ENCODE peak calls at places on chromosomes 11 and 22, in seven cellular contexts. S is transverse colon, F is HepG2, X is suprapubic skin, P is stomach, Q is sigmoid colon, L is GM12878. Y is an unnamed sample.

GRCh38 chr22:19884161-19884953 is 29.7 kb upstream of the GNB1L start:
- DNase-seq in X (no peak), Q (peak; percentile 56), L (no peak), F (no peak), P (no peak), S (no peak), Y (no peak)

GRCh38 chr11:130163346-130164220 is 4.0 kb downstream of the ST14 start:
- DNase-seq in L (no peak), F (peak; percentile 55), S (peak; percentile 63), Q (no peak), P (peak; percentile 80), X (no peak), Y (no peak)

GRCh38 chr11:110763249-110764011 is 51.2 kb upstream of the ARHGAP20 start:
- DNase-seq in S (peak; percentile 52), L (no peak), F (peak; percentile 3), P (peak; percentile 74), Q (no peak), X (no peak), Y (no peak)

GRCh38 chr22:46352691-46353386 is 17.3 kb downstream of the TRMU start:
- DNase-seq in F (no peak), S (peak; percentile 6), P (peak; percentile 74), Q (no peak), L (no peak), X (no peak), Y (no peak)

GRCh38 chr11:67416416-67417335 is 1.2 kb downstream of the CARNS1 start:
- DNase-seq in Q (no peak), S (no peak), P (peak; percentile 79), L (no peak), X (no peak), F (peak; percentile 64), Y (no peak)

GRCh38 chr11:34825670-34826383 is 90.4 kb downstream of the APIP start:
- DNase-seq in X (no peak), P (peak; percentile 67), F (peak; percentile 99), Q (no peak), S (peak; percentile 76), L (no peak), Y (no peak)

GRCh38 chr22:46122511-46122971 is 27.8 kb upstream of the PPARA start:
- DNase-seq in L (no peak), Q (peak; percentile 88), P (peak; percentile 76), S (peak; percentile 78), F (peak; percentile 37), X (no peak), Y (no peak)

GRCh38 chr11:134469627-134470026 is 57.6 kb upstream of the B3GAT1 start:
- DNase-seq in X (no peak), Q (no peak), L (no peak), S (no peak), F (no peak), P (no peak), Y (no peak)

GRCh38 chr22:20783844-20784723 is 10.2 kb downstream of the SERPIND1 start:
- DNase-seq in S (peak; percentile 31), F (peak; percentile 70), L (peak; percentile 28), Q (no peak), P (no peak), X (no peak), Y (no peak)

GRCh38 chr11:59255281-59255680 is 42.6 kb upstream of the MPEG1 start:
- DNase-seq in X (no peak), F (no peak), L (no peak), Q (no peak), S (no peak), P (no peak), Y (peak; percentile 62)

GRCh38 chr11:94020777-94021615 is at the start of gene HEPHL1:
- DNase-seq in F (no peak), L (no peak), P (no peak), X (no peak), S (no peak), Q (no peak), Y (no peak)

GRCh38 chr11:2812371-2812991 is 73.1 kb downstream of the CDKN1C start:
- DNase-seq in S (no peak), L (no peak), P (no peak), Q (peak; percentile 81), F (no peak), X (no peak), Y (no peak)

GRCh38 chr22:19173047-19174035 is 5.2 kb downstream of the SLC25A1 start:
- DNase-seq in S (peak; percentile 73), L (no peak), P (no peak), X (no peak), Q (no peak), F (peak; percentile 24), Y (no peak)

GRCh38 chr11:19511413-19512183 is 201.0 kb upstream of the NAV2 start:
- DNase-seq in S (peak; percentile 10), X (no peak), Q (peak; percentile 71), F (no peak), P (peak; percentile 46), L (no peak), Y (no peak)

GRCh38 chr11:34987617-34988016 is 71.2 kb downstream of the PDHX start:
- DNase-seq in F (no peak), X (no peak), P (no peak), Q (no peak), L (no peak), S (no peak), Y (no peak)

GRCh38 chr11:115716577-115717214 is 212.5 kb upstream of the CADM1 start:
- DNase-seq in F (no peak), S (no peak), L (no peak), P (no peak), X (no peak), Q (peak; percentile 68), Y (no peak)

GRCh38 chr11:70079691-70080090 is 1.6 kb downstream of the ANO1 start:
- DNase-seq in X (no peak), P (no peak), F (no peak), Q (no peak), S (no peak), L (no peak), Y (no peak)

GRCh38 chr22:41481131-41481830 is 12.4 kb downstream of the ACO2 start:
- DNase-seq in F (no peak), X (no peak), P (no peak), Q (no peak), S (no peak), L (no peak), Y (no peak)

GRCh38 chr22:40044102-40044869 is 49.5 kb downstream of the FAM83F start:
- DNase-seq in Q (peak; percentile 99), F (peak; percentile 98), S (peak; percentile 98), L (peak; percentile 99), P (peak; percentile 98), X (peak; percentile 99), Y (peak; percentile 100)
- TF ChIP-seq POLR2AphosphoS5 in Q (peak; percentile 89), F (peak; percentile 58), S (peak; percentile 55), L (peak; percentile 98), P (peak; percentile 85), X (no peak), Y (peak; percentile 81)

DNA sequence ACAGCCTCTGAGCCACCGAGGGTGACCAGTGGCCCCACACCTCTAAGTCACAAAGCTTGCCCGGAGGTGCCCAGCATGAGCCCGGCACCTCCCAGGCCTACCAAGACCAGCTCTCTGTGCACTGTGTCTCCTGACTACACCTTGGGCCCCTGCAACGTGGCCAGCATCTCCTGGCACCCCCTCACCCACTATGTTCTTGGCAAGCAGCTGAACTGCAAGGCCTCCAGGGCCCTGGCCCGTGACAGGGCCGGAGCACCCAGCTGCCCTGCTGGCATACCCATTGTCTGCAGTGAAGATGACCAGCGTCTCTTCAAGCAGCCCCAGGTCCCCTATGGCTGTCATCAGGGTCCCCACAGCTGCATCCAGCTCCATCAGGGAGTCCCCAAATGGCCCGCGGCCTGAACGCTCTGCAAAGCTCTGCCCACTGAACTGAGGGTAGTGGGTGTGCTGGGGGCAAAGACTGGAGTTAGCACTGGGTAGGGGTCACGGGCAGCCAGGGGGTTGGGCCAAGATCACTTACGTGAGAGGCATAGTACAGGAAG is 1.6 kb downstream of the ARSA start:
- DNase-seq in P (peak; percentile 24), Q (peak; percentile 59), L (no peak), X (no peak), S (no peak), F (no peak), Y (no peak)
- TF ChIP-seq CTCF in P (no peak), Q (no peak), L (no peak), X (no peak), S (no peak), F (no peak), Y (no peak)

DNA sequence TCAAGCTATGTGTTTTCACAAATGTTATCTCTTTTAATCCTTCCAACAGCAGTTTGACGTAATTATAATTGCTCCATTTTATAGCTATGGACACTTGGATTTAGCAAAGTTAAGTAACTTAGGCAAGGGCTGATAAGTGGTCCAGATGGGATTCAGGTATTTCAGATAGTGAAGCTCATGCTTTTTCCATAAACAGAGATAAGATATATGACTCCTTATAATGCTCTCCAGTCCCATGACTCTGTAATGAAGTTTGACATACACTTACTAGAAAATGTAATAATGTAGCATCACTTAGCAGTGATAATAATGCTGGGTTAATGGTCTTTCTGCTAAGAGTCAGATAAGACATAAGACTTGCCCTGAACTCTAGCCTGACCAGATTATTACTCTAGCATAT is 892.1 kb downstream of the LRRC4C start:
- DNase-seq in S (no peak), X (no peak), Q (no peak), F (no peak), P (no peak), L (no peak), Y (no peak)
- TF ChIP-seq EP300 in S (no peak), X (no peak), Q (no peak), F (no peak), P (no peak), L (no peak), Y (no peak)

GRCh38 chr11:61592176-61592575 is 11.3 kb upstream of the SYT7 start:
- DNase-seq in F (no peak), X (no peak), P (no peak), Q (no peak), L (no peak), S (no peak), Y (no peak)

GRCh38 chr11:61596539-61596938 is 15.7 kb upstream of the SYT7 start:
- DNase-seq in F (no peak), P (no peak), X (no peak), Q (no peak), L (no peak), S (no peak), Y (no peak)

GRCh38 chr11:61596990-61597389 is 16.1 kb upstream of the SYT7 start:
- DNase-seq in Q (no peak), L (no peak), X (no peak), F (no peak), S (no peak), P (no peak), Y (no peak)

GRCh38 chr11:61598383-61598782 is 17.5 kb upstream of the SYT7 start:
- DNase-seq in P (no peak), S (no peak), X (no peak), L (no peak), Q (no peak), F (no peak), Y (no peak)

DNA sequence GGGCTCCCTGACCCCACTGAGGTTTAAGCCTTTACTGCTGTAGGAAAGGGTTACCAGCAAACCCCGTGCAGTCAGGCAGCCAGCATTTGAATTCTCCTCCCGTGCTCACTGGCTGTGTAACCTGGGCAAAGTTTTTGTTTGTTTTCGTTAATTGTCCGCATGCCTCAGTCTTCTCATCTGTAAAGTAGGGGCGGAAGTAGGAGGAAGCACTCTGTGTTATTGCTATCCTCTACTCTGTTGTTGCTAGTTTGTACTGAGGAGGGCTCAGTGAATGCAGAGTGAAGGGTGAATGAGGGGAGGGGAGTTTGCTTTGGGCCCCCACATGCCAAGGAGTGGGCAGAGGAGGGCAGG is 14.0 kb upstream of the SYT7 start:
- DNase-seq in F (no peak), X (no peak), Q (no peak), L (no peak), S (no peak), P (no peak), Y (no peak)
- TF ChIP-seq POLR2AphosphoS5 in F (no peak), X (no peak), Q (no peak), L (no peak), S (no peak), P (no peak), Y (no peak)

GRCh38 chr11:64523456-64524187 is 67.4 kb upstream of the SLC22A12 start:
- DNase-seq in S (no peak), Q (peak; percentile 1), L (no peak), P (no peak), F (no peak), X (no peak), Y (no peak)
- TF ChIP-seq CTCF in S (no peak), Q (no peak), L (no peak), P (no peak), F (no peak), X (no peak), Y (no peak)

Y was measured in esophagus muscularis mucosa.